ENCODE peak calls at places on chromosomes 16 and 17, in ten cellular contexts. One of them, this sample, is unnamed.

GRCh38 chr17:74453665-74454196 is 12.7 kb upstream of the CD300A start:
- DNase-seq in lower lobe of right lung: no peak
- DNase-seq in GM18507: peak; percentile 89
- DNase-seq in NCI-H1092 treated with DMSO at 0.1 percent for 48 hours: no peak
- DNase-seq in GM10248: peak; percentile 96
- DNase-seq in psoas muscle: no peak
- DNase-seq in HFFc6: no peak
- DNase-seq in ACHN: peak; percentile 79
- DNase-seq in ascending aorta: no peak
- DNase-seq in type B pancreatic cell: no peak
- DNase-seq in this sample: no peak

GRCh38 chr17:43018008-43018853 is 4.0 kb downstream of the VAT1 start:
- DNase-seq in lower lobe of right lung: no peak
- DNase-seq in GM18507: no peak
- DNase-seq in NCI-H1092 treated with DMSO at 0.1 percent for 48 hours: no peak
- DNase-seq in GM10248: no peak
- DNase-seq in psoas muscle: no peak
- DNase-seq in HFFc6: no peak
- DNase-seq in ACHN: no peak
- DNase-seq in ascending aorta: no peak
- DNase-seq in type B pancreatic cell: no peak
- DNase-seq in this sample: no peak

GRCh38 chr17:78683031-78683961 is 98.8 kb downstream of the CYTH1 start:
- DNase-seq in lower lobe of right lung: no peak
- DNase-seq in GM18507: no peak
- DNase-seq in NCI-H1092 treated with DMSO at 0.1 percent for 48 hours: no peak
- DNase-seq in GM10248: no peak
- DNase-seq in psoas muscle: no peak
- DNase-seq in HFFc6: no peak
- DNase-seq in ACHN: no peak
- DNase-seq in ascending aorta: no peak
- DNase-seq in type B pancreatic cell: no peak
- DNase-seq in this sample: no peak

GRCh38 chr16:86680137-86680536 is 101.8 kb downstream of the FOXL1 start:
- DNase-seq in lower lobe of right lung: no peak
- DNase-seq in GM18507: no peak
- DNase-seq in NCI-H1092 treated with DMSO at 0.1 percent for 48 hours: no peak
- DNase-seq in GM10248: no peak
- DNase-seq in psoas muscle: no peak
- DNase-seq in HFFc6: peak; percentile 87
- DNase-seq in ACHN: no peak
- DNase-seq in ascending aorta: peak; percentile 87
- DNase-seq in type B pancreatic cell: no peak
- DNase-seq in this sample: peak; percentile 52

GRCh38 chr16:4800290-4801041 is 2.0 kb downstream of the ROGDI start:
- DNase-seq in lower lobe of right lung: peak; percentile 81
- DNase-seq in GM18507: no peak
- DNase-seq in NCI-H1092 treated with DMSO at 0.1 percent for 48 hours: no peak
- DNase-seq in GM10248: peak; percentile 65
- DNase-seq in psoas muscle: peak; percentile 48
- DNase-seq in HFFc6: no peak
- DNase-seq in ACHN: no peak
- DNase-seq in ascending aorta: no peak
- DNase-seq in type B pancreatic cell: no peak
- DNase-seq in this sample: no peak

GRCh38 chr17:20156196-20157077 is 147.3 kb downstream of the SPECC1 start:
- DNase-seq in lower lobe of right lung: peak; percentile 67
- DNase-seq in GM18507: no peak
- DNase-seq in NCI-H1092 treated with DMSO at 0.1 percent for 48 hours: peak; percentile 23
- DNase-seq in GM10248: peak; percentile 68
- DNase-seq in psoas muscle: peak; percentile 19
- DNase-seq in HFFc6: no peak
- DNase-seq in ACHN: peak; percentile 59
- DNase-seq in ascending aorta: peak; percentile 66
- DNase-seq in type B pancreatic cell: peak; percentile 73
- DNase-seq in this sample: no peak

GRCh38 chr16:19748389-19749110 is 30.5 kb downstream of the IQCK start:
- DNase-seq in lower lobe of right lung: no peak
- DNase-seq in GM18507: no peak
- DNase-seq in NCI-H1092 treated with DMSO at 0.1 percent for 48 hours: no peak
- DNase-seq in GM10248: no peak
- DNase-seq in psoas muscle: no peak
- DNase-seq in HFFc6: no peak
- DNase-seq in ACHN: no peak
- DNase-seq in ascending aorta: no peak
- DNase-seq in type B pancreatic cell: no peak
- DNase-seq in this sample: no peak

GRCh38 chr16:48081656-48082055 is 74.1 kb downstream of the ABCC12 start:
- DNase-seq in lower lobe of right lung: no peak
- DNase-seq in GM18507: no peak
- DNase-seq in NCI-H1092 treated with DMSO at 0.1 percent for 48 hours: no peak
- DNase-seq in GM10248: no peak
- DNase-seq in psoas muscle: no peak
- DNase-seq in HFFc6: peak; percentile 89
- DNase-seq in ACHN: no peak
- DNase-seq in ascending aorta: no peak
- DNase-seq in type B pancreatic cell: no peak
- DNase-seq in this sample: no peak

GRCh38 chr16:893360-893759 is 77.4 kb downstream of the LMF1 start:
- DNase-seq in lower lobe of right lung: no peak
- DNase-seq in GM18507: no peak
- DNase-seq in NCI-H1092 treated with DMSO at 0.1 percent for 48 hours: no peak
- DNase-seq in GM10248: no peak
- DNase-seq in psoas muscle: peak; percentile 3
- DNase-seq in HFFc6: no peak
- DNase-seq in ACHN: no peak
- DNase-seq in ascending aorta: no peak
- DNase-seq in type B pancreatic cell: no peak
- DNase-seq in this sample: no peak

GRCh38 chr16:68074850-68075249 is 10.3 kb upstream of the NFATC3 start:
- DNase-seq in lower lobe of right lung: no peak
- DNase-seq in GM18507: peak; percentile 72
- DNase-seq in NCI-H1092 treated with DMSO at 0.1 percent for 48 hours: no peak
- DNase-seq in GM10248: peak; percentile 78
- DNase-seq in psoas muscle: no peak
- DNase-seq in HFFc6: no peak
- DNase-seq in ACHN: no peak
- DNase-seq in ascending aorta: no peak
- DNase-seq in type B pancreatic cell: no peak
- DNase-seq in this sample: no peak

GRCh38 chr17:61490540-61490975 is 38.3 kb downstream of the TBX4 start:
- DNase-seq in lower lobe of right lung: no peak
- DNase-seq in GM18507: no peak
- DNase-seq in NCI-H1092 treated with DMSO at 0.1 percent for 48 hours: no peak
- DNase-seq in GM10248: no peak
- DNase-seq in psoas muscle: no peak
- DNase-seq in HFFc6: peak; percentile 89
- DNase-seq in ACHN: no peak
- DNase-seq in ascending aorta: peak; percentile 50
- DNase-seq in type B pancreatic cell: no peak
- DNase-seq in this sample: no peak

GRCh38 chr17:27384261-27384701 is 72.0 kb upstream of the KSR1 start:
- DNase-seq in lower lobe of right lung: no peak
- DNase-seq in GM18507: no peak
- DNase-seq in NCI-H1092 treated with DMSO at 0.1 percent for 48 hours: peak; percentile 60
- DNase-seq in GM10248: no peak
- DNase-seq in psoas muscle: peak; percentile 73
- DNase-seq in HFFc6: peak; percentile 98
- DNase-seq in ACHN: peak; percentile 97
- DNase-seq in ascending aorta: peak; percentile 92
- DNase-seq in type B pancreatic cell: no peak
- DNase-seq in this sample: peak; percentile 76

GRCh38 chr17:13806023-13806553 is 204.4 kb upstream of the HS3ST3A1 start:
- DNase-seq in lower lobe of right lung: no peak
- DNase-seq in GM18507: no peak
- DNase-seq in NCI-H1092 treated with DMSO at 0.1 percent for 48 hours: no peak
- DNase-seq in GM10248: no peak
- DNase-seq in psoas muscle: no peak
- DNase-seq in HFFc6: no peak
- DNase-seq in ACHN: no peak
- DNase-seq in ascending aorta: no peak
- DNase-seq in type B pancreatic cell: no peak
- DNase-seq in this sample: no peak

GRCh38 chr16:68382296-68382718 is 66.0 kb downstream of the SMPD3 start:
- DNase-seq in lower lobe of right lung: peak; percentile 38
- DNase-seq in GM18507: peak; percentile 50
- DNase-seq in NCI-H1092 treated with DMSO at 0.1 percent for 48 hours: no peak
- DNase-seq in GM10248: peak; percentile 65
- DNase-seq in psoas muscle: no peak
- DNase-seq in HFFc6: no peak
- DNase-seq in ACHN: peak; percentile 12
- DNase-seq in ascending aorta: no peak
- DNase-seq in type B pancreatic cell: no peak
- DNase-seq in this sample: no peak

GRCh38 chr16:84886536-84887090 is 66.8 kb downstream of the CRISPLD2 start:
- DNase-seq in lower lobe of right lung: no peak
- DNase-seq in GM18507: no peak
- DNase-seq in NCI-H1092 treated with DMSO at 0.1 percent for 48 hours: no peak
- DNase-seq in GM10248: no peak
- DNase-seq in psoas muscle: no peak
- DNase-seq in HFFc6: no peak
- DNase-seq in ACHN: no peak
- DNase-seq in ascending aorta: no peak
- DNase-seq in type B pancreatic cell: no peak
- DNase-seq in this sample: no peak

GRCh38 chr17:632551-632950 is 82.1 kb downstream of the VPS53 start:
- DNase-seq in lower lobe of right lung: no peak
- DNase-seq in GM18507: no peak
- DNase-seq in NCI-H1092 treated with DMSO at 0.1 percent for 48 hours: no peak
- DNase-seq in GM10248: no peak
- DNase-seq in psoas muscle: no peak
- DNase-seq in HFFc6: no peak
- DNase-seq in ACHN: no peak
- DNase-seq in ascending aorta: no peak
- DNase-seq in type B pancreatic cell: no peak
- DNase-seq in this sample: no peak

GRCh38 chr17:2393954-2394749 is 6.7 kb downstream of the MNT start:
- DNase-seq in lower lobe of right lung: no peak
- DNase-seq in GM18507: no peak
- DNase-seq in NCI-H1092 treated with DMSO at 0.1 percent for 48 hours: no peak
- DNase-seq in GM10248: no peak
- DNase-seq in psoas muscle: peak; percentile 30
- DNase-seq in HFFc6: no peak
- DNase-seq in ACHN: no peak
- DNase-seq in ascending aorta: no peak
- DNase-seq in type B pancreatic cell: no peak
- DNase-seq in this sample: no peak

GRCh38 chr16:74192281-74192680 is 104.3 kb upstream of the PSMD7 start:
- DNase-seq in lower lobe of right lung: no peak
- DNase-seq in GM18507: no peak
- DNase-seq in NCI-H1092 treated with DMSO at 0.1 percent for 48 hours: no peak
- DNase-seq in GM10248: no peak
- DNase-seq in psoas muscle: no peak
- DNase-seq in HFFc6: no peak
- DNase-seq in ACHN: no peak
- DNase-seq in ascending aorta: no peak
- DNase-seq in type B pancreatic cell: no peak
- DNase-seq in this sample: no peak